ENCODE peak calls at places on chromosomes 7 and 10, in four cellular contexts. One of them, this sample, is unnamed.

GRCh38 chr7:73669858-73670385 is 2.3 kb downstream of the VPS37D start:
- DNase-seq in lower leg skin: no peak
- DNase-seq in AG04450: no peak
- DNase-seq in hepatocyte: no peak
- DNase-seq in this sample: no peak

GRCh38 chr7:101936223-101936611 is 118.8 kb downstream of the CUX1 start:
- DNase-seq in lower leg skin: no peak
- DNase-seq in AG04450: no peak
- DNase-seq in hepatocyte: no peak
- DNase-seq in this sample: peak; percentile 17

GRCh38 chr10:114306116-114306973 is 67.3 kb downstream of the VWA2 start:
- DNase-seq in lower leg skin: no peak
- DNase-seq in AG04450: peak; percentile 59
- DNase-seq in hepatocyte: no peak
- DNase-seq in this sample: peak; percentile 65

GRCh38 chr10:131588704-131589220 is 277.2 kb upstream of the TCERG1L start:
- DNase-seq in lower leg skin: no peak
- DNase-seq in AG04450: no peak
- DNase-seq in hepatocyte: no peak
- DNase-seq in this sample: no peak

GRCh38 chr7:30932562-30932961 is 20.9 kb downstream of the AQP1 start:
- DNase-seq in lower leg skin: no peak
- DNase-seq in AG04450: no peak
- DNase-seq in hepatocyte: no peak
- DNase-seq in this sample: no peak

GRCh38 chr7:157528785-157529341 is 192.1 kb downstream of the DNAJB6 start:
- DNase-seq in lower leg skin: no peak
- DNase-seq in AG04450: no peak
- DNase-seq in hepatocyte: no peak
- DNase-seq in this sample: no peak

GRCh38 chr10:129759214-129760002 is 204.7 kb downstream of the EBF3 start:
- DNase-seq in lower leg skin: peak; percentile 6
- DNase-seq in AG04450: no peak
- DNase-seq in hepatocyte: no peak
- DNase-seq in this sample: no peak

GRCh38 chr10:83682399-83682798 is 456.9 kb upstream of the GHITM start:
- DNase-seq in lower leg skin: no peak
- DNase-seq in AG04450: no peak
- DNase-seq in hepatocyte: no peak
- DNase-seq in this sample: no peak

GRCh38 chr10:79929409-79929904 is 19.4 kb downstream of the SFTPD start:
- DNase-seq in lower leg skin: peak; percentile 49
- DNase-seq in AG04450: peak; percentile 7
- DNase-seq in hepatocyte: peak; percentile 87
- DNase-seq in this sample: peak; percentile 75

GRCh38 chr7:45543470-45543869 is 30.7 kb upstream of the ADCY1 start:
- DNase-seq in lower leg skin: no peak
- DNase-seq in AG04450: no peak
- DNase-seq in hepatocyte: no peak
- DNase-seq in this sample: no peak

GRCh38 chr7:111499027-111499426 is 63.3 kb downstream of the IMMP2L start:
- DNase-seq in lower leg skin: no peak
- DNase-seq in AG04450: peak; percentile 37
- DNase-seq in hepatocyte: no peak
- DNase-seq in this sample: peak; percentile 86

GRCh38 chr10:114632869-114633715 is 25.0 kb downstream of the ABLIM1 start:
- DNase-seq in lower leg skin: peak; percentile 65
- DNase-seq in AG04450: peak; percentile 69
- DNase-seq in hepatocyte: peak; percentile 88
- DNase-seq in this sample: peak; percentile 80

GRCh38 chr7:140316165-140316661 is 82.1 kb downstream of the SLC37A3 start:
- DNase-seq in lower leg skin: peak; percentile 85
- DNase-seq in AG04450: peak; percentile 16
- DNase-seq in hepatocyte: peak; percentile 51
- DNase-seq in this sample: peak; percentile 75

GRCh38 chr10:100774223-100774622 is 28.8 kb downstream of the PAX2 start:
- DNase-seq in lower leg skin: no peak
- DNase-seq in AG04450: no peak
- DNase-seq in hepatocyte: no peak
- DNase-seq in this sample: no peak

GRCh38 chr10:35027567-35027966 is 62.6 kb downstream of the CUL2 start:
- DNase-seq in lower leg skin: no peak
- DNase-seq in AG04450: no peak
- DNase-seq in hepatocyte: no peak
- DNase-seq in this sample: peak; percentile 59

DNA sequence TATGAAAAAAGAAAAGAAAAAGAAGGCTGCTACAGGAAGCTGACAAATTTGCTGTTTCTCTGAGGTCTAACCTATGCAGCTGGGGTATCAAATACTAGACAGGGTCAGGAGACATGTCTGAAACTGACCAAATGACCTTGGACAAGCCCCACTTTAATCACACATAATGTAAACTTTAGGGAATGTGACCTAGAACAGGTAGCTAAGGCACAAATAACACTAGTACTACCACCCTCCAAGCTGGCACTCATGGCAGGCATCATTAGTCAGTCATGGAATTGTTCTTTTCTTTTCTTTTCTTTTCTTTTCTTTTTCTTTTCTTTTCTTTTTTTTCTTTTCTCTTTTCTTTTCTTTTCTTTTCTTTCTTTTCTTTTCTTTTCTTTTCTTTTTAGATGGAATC is 250.4 kb downstream of the KCNMA1 start:
- DNase-seq in lower leg skin: no peak
- DNase-seq in AG04450: no peak
- DNase-seq in hepatocyte: no peak
- DNase-seq in this sample: no peak
- H3K4me3 ChIP-seq in lower leg skin: no peak overlapping the region
- H3K4me3 ChIP-seq in AG04450: peak overlapping the region; percentile 14
- H3K4me3 ChIP-seq in hepatocyte: no peak overlapping the region
- H3K4me3 ChIP-seq in this sample: no peak overlapping the region

GRCh38 chr10:127194598-127194997 is 1.8 kb downstream of the INSYN2A start:
- DNase-seq in lower leg skin: no peak
- DNase-seq in AG04450: no peak
- DNase-seq in hepatocyte: no peak
- DNase-seq in this sample: no peak

GRCh38 chr10:127196955-127197432 is 603 bp upstream of the INSYN2A start:
- DNase-seq in lower leg skin: no peak
- DNase-seq in AG04450: no peak
- DNase-seq in hepatocyte: no peak
- DNase-seq in this sample: no peak

GRCh38 chr10:127195571-127196226 is 692 bp downstream of the INSYN2A start:
- DNase-seq in lower leg skin: no peak
- DNase-seq in AG04450: no peak
- DNase-seq in hepatocyte: peak; percentile 15
- DNase-seq in this sample: peak; percentile 27

GRCh38 chr10:127195041-127195506 is 1.3 kb downstream of the INSYN2A start:
- DNase-seq in lower leg skin: no peak
- DNase-seq in AG04450: no peak
- DNase-seq in hepatocyte: no peak
- DNase-seq in this sample: no peak

DNA sequence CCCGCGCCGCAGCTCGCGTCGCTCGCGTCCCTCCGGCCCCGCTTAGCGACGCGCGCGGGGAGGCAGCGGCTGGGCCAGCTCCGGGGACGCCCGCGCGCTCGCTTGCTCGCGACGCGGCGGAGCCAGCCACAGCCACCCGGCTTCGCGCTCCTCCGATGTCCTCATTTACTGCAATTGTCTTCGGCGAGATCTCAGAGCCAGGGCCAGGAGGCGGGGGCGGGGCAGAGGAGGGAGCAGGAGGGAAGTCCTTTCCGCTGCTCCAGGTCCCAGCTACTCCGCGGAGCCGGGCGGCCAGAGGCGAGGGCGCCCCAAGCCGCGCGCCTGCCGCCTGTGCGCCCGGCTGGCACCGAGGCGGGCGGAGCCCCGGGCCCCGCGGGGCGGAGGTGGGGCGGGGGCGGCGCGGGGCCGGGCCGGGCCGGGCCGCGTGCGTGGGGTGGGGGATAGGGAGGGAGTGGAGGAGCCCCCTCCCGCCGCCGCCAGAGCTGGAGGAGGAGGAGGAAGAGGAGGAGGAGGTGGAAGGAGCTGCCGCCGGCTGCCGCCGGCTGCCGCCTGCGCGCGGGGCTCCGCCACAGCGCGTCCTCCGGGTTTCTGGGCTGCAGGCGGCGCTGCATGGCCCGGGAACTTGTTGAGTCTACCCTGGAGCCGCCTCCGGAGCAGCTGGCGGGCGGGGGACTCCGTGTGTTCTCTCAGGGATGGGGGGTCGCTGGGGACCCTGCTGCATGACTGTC is at the start of gene INSYN2A:
- DNase-seq in lower leg skin: no peak
- DNase-seq in AG04450: no peak
- DNase-seq in hepatocyte: peak; percentile 54
- DNase-seq in this sample: peak; percentile 58
- H3K4me3 ChIP-seq in lower leg skin: peak within 1 kb of the TSS; percentile 20
- H3K4me3 ChIP-seq in AG04450: peak within 1 kb of the TSS; percentile 64
- H3K4me3 ChIP-seq in hepatocyte: peak within 1 kb of the TSS; percentile 45
- H3K4me3 ChIP-seq in this sample: peak within 1 kb of the TSS; percentile 52

GRCh38 chr7:1555046-1555812 is 776 bp downstream of the TMEM184A start:
- DNase-seq in lower leg skin: no peak
- DNase-seq in AG04450: peak; percentile 43
- DNase-seq in hepatocyte: peak; percentile 93
- DNase-seq in this sample: peak; percentile 85

GRCh38 chr7:1552200-1552599 is 3.8 kb downstream of the TMEM184A start:
- DNase-seq in lower leg skin: no peak
- DNase-seq in AG04450: no peak
- DNase-seq in hepatocyte: no peak
- DNase-seq in this sample: no peak

GRCh38 chr7:1555813-1556540 is at the start of gene TMEM184A:
- DNase-seq in lower leg skin: no peak
- DNase-seq in AG04450: no peak
- DNase-seq in hepatocyte: peak; percentile 89
- DNase-seq in this sample: no peak

GRCh38 chr7:1553513-1554210 is 2.3 kb downstream of the TMEM184A start:
- DNase-seq in lower leg skin: no peak
- DNase-seq in AG04450: no peak
- DNase-seq in hepatocyte: no peak
- DNase-seq in this sample: no peak

GRCh38 chr7:1554332-1555045 is 1.5 kb downstream of the TMEM184A start:
- DNase-seq in lower leg skin: no peak
- DNase-seq in AG04450: no peak
- DNase-seq in hepatocyte: no peak
- DNase-seq in this sample: no peak
- H3K4me3 ChIP-seq in lower leg skin: no peak overlapping the region
- H3K4me3 ChIP-seq in AG04450: no peak overlapping the region
- H3K4me3 ChIP-seq in hepatocyte: no peak overlapping the region
- H3K4me3 ChIP-seq in this sample: no peak overlapping the region

DNA sequence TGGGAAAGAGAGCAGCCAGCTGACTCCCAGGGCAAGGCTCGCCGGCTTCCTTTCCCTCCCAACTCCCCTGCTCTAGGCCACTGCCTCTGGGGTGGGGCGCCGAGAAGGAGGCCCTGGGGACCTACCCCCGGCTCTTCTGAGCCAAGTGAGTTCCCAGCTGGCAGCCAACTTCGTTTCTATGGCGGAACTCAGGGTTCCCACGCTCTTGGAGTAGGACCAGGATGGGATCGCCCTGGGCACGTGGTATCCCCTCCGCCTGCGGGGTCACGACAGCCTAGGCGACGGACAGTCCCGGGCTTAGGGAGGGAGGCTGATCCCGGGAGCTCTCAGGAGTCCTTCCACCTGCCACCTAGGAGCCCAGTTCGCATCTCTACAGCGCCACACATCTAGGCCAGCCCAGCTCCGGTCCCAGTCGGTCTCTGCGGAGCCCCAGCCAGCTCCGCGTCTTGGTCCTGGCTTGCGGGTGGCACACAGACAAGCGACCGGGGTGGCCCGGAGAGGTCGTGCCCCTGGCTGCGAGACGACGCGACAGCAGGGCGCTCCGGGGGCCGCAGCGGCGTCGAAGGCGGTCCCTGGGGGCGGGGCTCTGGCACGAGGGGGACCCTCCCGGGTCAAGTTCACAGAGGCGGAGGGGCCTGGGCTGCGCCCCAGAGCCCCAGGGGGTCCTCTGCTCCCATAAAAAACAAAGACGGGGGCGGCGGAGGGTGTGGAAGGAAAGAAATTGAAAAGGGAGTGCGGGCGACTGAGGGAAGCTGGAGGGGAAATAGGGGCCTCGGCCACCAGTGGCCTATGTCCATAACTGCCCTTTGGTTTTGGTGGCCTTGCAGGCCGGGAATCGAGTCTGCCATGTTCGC is 20.4 kb upstream of the GATA3 start:
- DNase-seq in lower leg skin: no peak
- DNase-seq in AG04450: no peak
- DNase-seq in hepatocyte: no peak
- DNase-seq in this sample: no peak
- H3K4me3 ChIP-seq in lower leg skin: peak overlapping the region; percentile 1
- H3K4me3 ChIP-seq in AG04450: no peak overlapping the region
- H3K4me3 ChIP-seq in hepatocyte: no peak overlapping the region
- H3K4me3 ChIP-seq in this sample: no peak overlapping the region

GRCh38 chr10:128124813-128125403 is 1.3 kb downstream of the MKI67 start:
- DNase-seq in lower leg skin: no peak
- DNase-seq in AG04450: no peak
- DNase-seq in hepatocyte: no peak
- DNase-seq in this sample: no peak
- H3K4me3 ChIP-seq in lower leg skin: no peak overlapping the region
- H3K4me3 ChIP-seq in AG04450: peak overlapping the region; percentile 63
- H3K4me3 ChIP-seq in hepatocyte: peak overlapping the region; percentile 82
- H3K4me3 ChIP-seq in this sample: peak overlapping the region; percentile 83

DNA sequence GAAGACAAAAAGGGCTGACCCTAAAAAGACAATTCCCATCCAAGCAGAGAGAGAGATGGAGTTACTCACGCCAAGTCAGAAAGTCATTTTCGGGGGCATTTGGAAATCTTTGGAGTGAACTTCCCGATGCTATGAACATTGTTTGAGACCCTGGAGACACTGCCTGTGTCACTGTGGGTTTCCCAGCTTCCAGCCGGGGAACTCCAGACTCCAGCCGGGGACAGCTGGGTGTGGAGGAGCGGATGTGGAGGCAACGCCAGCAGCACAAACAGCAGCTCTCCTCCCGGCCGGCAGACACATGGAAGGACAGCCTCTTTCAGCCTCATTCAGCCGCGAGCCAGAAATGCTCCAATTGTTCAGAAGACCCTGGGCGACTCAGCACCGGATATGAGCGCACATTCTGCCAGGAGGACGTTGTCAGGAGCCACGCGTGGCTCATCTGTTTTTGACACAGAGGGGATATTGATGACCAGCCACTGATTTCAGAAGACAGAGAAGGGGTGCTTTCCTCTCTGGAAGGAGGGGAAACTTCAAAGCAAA is 97.6 kb downstream of the PRPF18 start:
- DNase-seq in lower leg skin: no peak
- DNase-seq in AG04450: peak; percentile 26
- DNase-seq in hepatocyte: no peak
- DNase-seq in this sample: peak; percentile 93
- H3K4me3 ChIP-seq in lower leg skin: no peak overlapping the region
- H3K4me3 ChIP-seq in AG04450: peak overlapping the region; percentile 5
- H3K4me3 ChIP-seq in hepatocyte: no peak overlapping the region
- H3K4me3 ChIP-seq in this sample: no peak overlapping the region

GRCh38 chr7:94400022-94400421 is 5.3 kb downstream of the COL1A2 start:
- DNase-seq in lower leg skin: no peak
- DNase-seq in AG04450: no peak
- DNase-seq in hepatocyte: no peak
- DNase-seq in this sample: peak; percentile 37
- H3K4me3 ChIP-seq in lower leg skin: no peak overlapping the region
- H3K4me3 ChIP-seq in AG04450: peak overlapping the region; percentile 96
- H3K4me3 ChIP-seq in hepatocyte: peak overlapping the region; percentile 1
- H3K4me3 ChIP-seq in this sample: peak overlapping the region; percentile 76

This sample was measured in cardiac fibroblast.